ENCODE peak calls at places on chromosomes 12 and 14, in seven cellular contexts. K, M, T, C, G, A and L are unnamed samples.
A peak's percentile ranks its signal among the peaks of the same experiment; 100 is the strongest.

GRCh38 chr14:45610303-45610702 is 357.3 kb upstream of the MIS18BP1 start:
- DNase-seq in A (no peak), C (no peak), G (no peak), K (no peak), T (no peak), M (no peak), L (no peak)

GRCh38 chr12:92468358-92469020 is 234.3 kb upstream of the PLEKHG7 start:
- DNase-seq in K (no peak), T (no peak), A (no peak), G (no peak), M (no peak), C (no peak), L (peak; percentile 35)

GRCh38 chr12:76874027-76874426 is 4.8 kb downstream of the CSRP2 start:
- DNase-seq in G (no peak), M (no peak), K (no peak), C (no peak), T (no peak), A (no peak), L (no peak)

GRCh38 chr12:52809166-52809565 is 4.8 kb downstream of the KRT4 start:
- DNase-seq in T (no peak), A (no peak), K (no peak), M (no peak), C (no peak), G (no peak), L (no peak)

GRCh38 chr12:8089718-8090117 is 7.6 kb downstream of the NECAP1 start:
- DNase-seq in G (no peak), A (no peak), T (no peak), C (no peak), K (no peak), M (no peak), L (no peak)

GRCh38 chr12:117098361-117099217 is 627 bp downstream of the TESC start:
- DNase-seq in C (peak; percentile 62), A (no peak), T (no peak), M (no peak), K (peak; percentile 20), G (no peak), L (peak; percentile 47)

GRCh38 chr14:90599339-90599738 is 202.5 kb downstream of the CALM1 start:
- DNase-seq in C (no peak), G (no peak), A (no peak), T (no peak), K (no peak), M (no peak), L (no peak)

GRCh38 chr14:22689186-22689585 is 45.0 kb upstream of the OR6J1 start:
- DNase-seq in K (no peak), T (no peak), M (peak; percentile 74), G (no peak), C (no peak), A (peak; percentile 53), L (no peak)

GRCh38 chr12:113339540-113339939 is 4.6 kb upstream of the SLC8B1 start:
- DNase-seq in T (no peak), K (no peak), C (no peak), A (no peak), G (no peak), M (no peak), L (no peak)

GRCh38 chr12:107669946-107670345 is 15.7 kb upstream of the PWP1 start:
- DNase-seq in K (no peak), G (no peak), C (no peak), T (no peak), M (no peak), A (no peak), L (no peak)

GRCh38 chr14:73696466-73697390 is 17.5 kb downstream of the PNMA1 start:
- DNase-seq in G (no peak), M (no peak), T (no peak), K (no peak), A (peak; percentile 78), C (no peak), L (no peak)

GRCh38 chr12:123971770-123972447 is 722 bp downstream of the CCDC92 start:
- DNase-seq in G (peak; percentile 21), T (no peak), A (no peak), M (no peak), K (peak; percentile 52), C (peak; percentile 45), L (peak; percentile 71)

GRCh38 chr12:104964167-104964566 is 6.1 kb upstream of the SLC41A2 start:
- DNase-seq in M (no peak), G (no peak), A (no peak), K (no peak), C (no peak), T (no peak), L (no peak)

GRCh38 chr14:100902295-100902694 is 1.2 kb downstream of the RTL1 start:
- DNase-seq in G (no peak), T (peak; percentile 61), C (peak; percentile 7), M (no peak), A (no peak), K (no peak), L (no peak)

GRCh38 chr12:5967645-5968415 is 22.8 kb upstream of the ANO2 start:
- DNase-seq in G (no peak), A (no peak), T (no peak), C (no peak), M (no peak), K (no peak), L (no peak)

GRCh38 chr14:95885866-95886265 is 9.2 kb downstream of the TUNAR start:
- DNase-seq in G (no peak), M (no peak), K (no peak), A (no peak), T (no peak), C (no peak), L (no peak)

GRCh38 chr14:69090187-69090789 is 62.6 kb downstream of the DCAF5 start:
- DNase-seq in K (no peak), M (no peak), T (no peak), A (no peak), G (no peak), C (no peak), L (no peak)

DNA sequence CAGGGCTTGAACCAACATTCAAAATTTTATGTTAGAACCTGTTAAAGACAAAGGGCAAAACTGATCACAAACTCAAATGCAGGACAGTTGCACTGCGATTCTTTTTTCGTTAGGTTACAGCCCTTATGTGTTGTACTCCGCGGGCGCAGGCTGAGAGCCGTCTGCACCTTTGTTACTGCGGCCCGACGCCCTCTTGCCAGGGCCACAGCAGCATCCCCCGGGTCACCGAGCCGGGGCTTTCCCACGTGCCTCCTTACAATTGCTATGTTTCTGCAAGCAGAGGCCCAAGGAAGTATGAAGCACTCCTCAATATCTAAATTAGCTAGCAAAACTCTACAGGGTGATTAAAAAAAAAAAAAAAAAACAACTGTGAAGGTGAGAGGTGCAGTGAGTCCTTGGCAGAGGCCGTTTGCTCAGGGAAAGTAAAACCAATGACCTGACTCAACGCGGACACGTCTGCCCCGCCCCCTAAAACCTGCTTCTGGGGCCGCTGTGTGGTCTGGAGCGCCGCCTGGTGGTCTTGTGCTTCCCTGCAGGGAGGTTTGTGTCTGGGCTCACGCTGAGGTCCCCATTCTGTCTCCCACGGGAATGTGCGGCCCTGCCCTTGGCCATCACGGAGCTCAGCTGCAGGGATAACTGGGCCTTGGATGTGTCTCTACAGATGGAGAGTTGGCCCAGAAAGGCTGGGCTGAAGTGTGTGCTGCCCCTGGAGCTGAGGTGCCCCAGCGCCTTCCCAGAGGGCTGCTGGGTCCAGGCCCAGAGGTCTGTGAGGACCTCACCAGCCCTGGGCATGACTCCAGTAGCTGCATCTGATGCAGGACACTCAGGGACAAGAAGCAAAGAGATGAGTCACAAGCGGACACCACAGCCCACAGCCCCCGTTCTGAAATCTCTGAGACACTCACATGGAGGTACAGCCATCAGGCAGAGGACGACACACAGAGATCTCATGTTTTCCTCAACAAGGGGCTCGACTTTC is 418.5 kb downstream of the TMEM121 start:
- DNase-seq in A (peak; percentile 8), M (no peak), C (peak; percentile 37), G (peak; percentile 46), T (no peak), K (no peak), L (peak; percentile 88)
- TF ChIP-seq CTCF in A (peak; percentile 93), M (no peak), C (peak; percentile 64), G (peak; percentile 76), T (no peak), K (no peak), L (peak; percentile 75)

GRCh38 chr14:97177016-97177415 is 379.8 kb downstream of the VRK1 start:
- DNase-seq in K (no peak), T (no peak), A (peak; percentile 20), G (no peak), C (no peak), M (no peak), L (no peak)

GRCh38 chr14:97177635-97178034 is 380.5 kb downstream of the VRK1 start:
- DNase-seq in C (no peak), M (no peak), A (no peak), G (no peak), T (no peak), K (no peak), L (no peak)

GRCh38 chr14:97179573-97179972 is 382.4 kb downstream of the VRK1 start:
- DNase-seq in G (no peak), A (no peak), T (no peak), M (no peak), C (no peak), K (no peak), L (no peak)

GRCh38 chr14:97178781-97179180 is 381.6 kb downstream of the VRK1 start:
- DNase-seq in C (no peak), K (no peak), A (no peak), T (no peak), G (no peak), M (no peak), L (no peak)

GRCh38 chr14:97180304-97181200 is 383.4 kb downstream of the VRK1 start:
- DNase-seq in M (no peak), G (no peak), C (no peak), K (no peak), A (peak; percentile 7), T (no peak), L (no peak)
- TF ChIP-seq CTCF in M (no peak), G (no peak), C (no peak), K (no peak), A (no peak), T (no peak), L (no peak)

GRCh38 chr14:70259420-70259819 is 70.7 kb upstream of the SLC8A3 start:
- DNase-seq in A (no peak), M (no peak), K (no peak), G (no peak), T (no peak), C (no peak), L (no peak)

GRCh38 chr14:70254476-70254961 is 65.8 kb upstream of the SLC8A3 start:
- DNase-seq in T (peak; percentile 77), K (peak; percentile 61), C (peak; percentile 38), A (no peak), M (no peak), G (no peak), L (peak; percentile 74)

GRCh38 chr14:70257526-70257925 is 68.8 kb upstream of the SLC8A3 start:
- DNase-seq in M (no peak), C (no peak), K (no peak), G (no peak), T (no peak), A (peak; percentile 8), L (no peak)
- TF ChIP-seq CTCF in M (no peak), C (peak; percentile 28), K (no peak), G (no peak), T (peak; percentile 53), A (peak; percentile 62), L (no peak)

DNA sequence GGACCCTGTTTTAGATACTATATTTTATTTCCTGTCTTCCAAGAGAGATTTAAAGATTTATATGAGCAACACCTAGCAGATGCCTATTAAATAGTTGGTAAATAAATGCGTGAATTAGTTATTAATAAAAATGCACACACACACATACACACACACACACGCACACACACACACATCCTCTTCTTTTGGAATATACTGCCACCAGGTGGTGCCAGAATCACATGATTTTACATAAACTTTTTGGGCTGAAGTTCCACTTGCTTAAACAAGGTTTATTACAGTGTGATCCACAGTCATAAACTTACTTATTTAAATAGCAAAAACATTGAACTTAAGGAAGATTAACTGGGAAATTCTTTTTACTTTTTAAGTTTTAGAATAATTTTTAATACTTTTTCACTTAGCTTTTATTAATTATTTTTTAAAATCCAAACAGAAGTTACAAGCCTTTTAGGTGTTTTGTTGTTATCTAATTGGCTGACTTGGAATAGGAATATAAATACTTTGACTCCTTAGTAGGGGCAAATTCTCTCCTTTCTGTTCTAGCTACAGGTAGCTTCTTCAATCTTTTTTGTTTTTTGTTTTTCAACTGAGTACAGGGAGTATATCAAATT is 17.5 kb downstream of the RAD51B start:
- DNase-seq in G (no peak), K (peak; percentile 53), M (peak; percentile 61), A (peak; percentile 42), C (peak; percentile 28), T (no peak), L (no peak)
- TF ChIP-seq CTCF in G (peak; percentile 60), K (peak; percentile 51), M (peak; percentile 76), A (peak; percentile 55), C (peak; percentile 72), T (peak; percentile 83), L (peak; percentile 68)